ENCODE peak calls at places on chromosome 10, in five cellular contexts. U, I, Z, T and M are unnamed samples. For H4K20me1, the result is how much of the 10 kb centered on the place peaks cover.

GRCh38 chr10:71331736-71332135 is 12.7 kb downstream of the SLC29A3 start:
- DNase-seq in U (no peak), I (no peak), T (no peak), Z (no peak), M (no peak)

GRCh38 chr10:88115968-88116367 is 252.5 kb downstream of the PTEN start:
- DNase-seq in Z (peak), T (no peak), U (no peak), I (no peak), M (no peak)

GRCh38 chr10:71392791-71393781 is 3.6 kb upstream of the CDH23 start:
- DNase-seq in Z (no peak), U (no peak), T (no peak), I (no peak), M (no peak)

GRCh38 chr10:63520463-63521388 is 475 bp upstream of the REEP3 start:
- DNase-seq in Z (peak), I (peak), U (peak), T (no peak), M (peak)

GRCh38 chr10:5526691-5527331 is 2.0 kb downstream of the CALML3 start:
- DNase-seq in U (no peak), Z (no peak), T (no peak), I (no peak), M (no peak)

GRCh38 chr10:123585477-123586445 is 80.4 kb upstream of the GPR26 start:
- DNase-seq in U (no peak), I (no peak), T (no peak), Z (no peak), M (no peak)

GRCh38 chr10:88270061-88270808 is 312.9 kb downstream of the RNLS start:
- DNase-seq in U (no peak), I (no peak), Z (no peak), T (no peak), M (no peak)

GRCh38 chr10:86044029-86044428 is 322.6 kb downstream of the GRID1 start:
- DNase-seq in Z (no peak), T (no peak), U (no peak), I (no peak), M (no peak)

GRCh38 chr10:42769653-42770052 is 12.9 kb upstream of the BMS1 start:
- DNase-seq in I (no peak), T (no peak), Z (no peak), U (peak), M (no peak)

GRCh38 chr10:127997241-127997640 is 90.3 kb downstream of the PTPRE start:
- DNase-seq in Z (no peak), I (no peak), T (no peak), U (no peak), M (no peak)

GRCh38 chr10:97708976-97709745 is 4.4 kb upstream of the MARVELD1 start:
- DNase-seq in I (peak), U (peak), T (peak), Z (no peak), M (peak)

GRCh38 chr10:130099344-130099743 is 11.3 kb downstream of the C10orf143 start:
- DNase-seq in U (no peak), T (no peak), I (no peak), Z (no peak), M (no peak)

GRCh38 chr10:78307576-78307975 is 273.9 kb downstream of the RPS24 start:
- DNase-seq in I (no peak), U (no peak), Z (no peak), T (no peak), M (no peak)

GRCh38 chr10:1933215-1933614 is 195.9 kb upstream of the ADARB2 start:
- DNase-seq in U (no peak), Z (no peak), T (no peak), I (no peak), M (no peak)

GRCh38 chr10:100315603-100316002 is 14.4 kb downstream of the PKD2L1 start:
- DNase-seq in T (no peak), U (no peak), I (no peak), Z (no peak), M (no peak)

GRCh38 chr10:91980319-91980718 is 56.7 kb downstream of the BTAF1 start:
- DNase-seq in T (no peak), Z (no peak), I (no peak), U (no peak), M (peak)

GRCh38 chr10:22317771-22318565 is 1.8 kb downstream of the COMMD3 start:
- DNase-seq in Z (no peak), I (no peak), U (no peak), T (no peak), M (no peak)

GRCh38 chr10:117653170-117653515 is 110.6 kb downstream of the EMX2 start:
- DNase-seq in T (peak), Z (peak), I (no peak), U (no peak), M (peak)

GRCh38 chr10:50216894-50217293 is 34.4 kb downstream of the ASAH2 start:
- DNase-seq in I (no peak), T (peak), Z (peak), U (no peak), M (no peak)

GRCh38 chr10:65571011-65571570 is 1354.7 kb upstream of the LRRTM3 start:
- DNase-seq in I (no peak), U (peak), T (peak), Z (peak), M (peak)

GRCh38 chr10:80596391-80597257 is 58.9 kb downstream of the SH2D4B start:
- DNase-seq in T (peak), I (peak), U (peak), Z (peak), M (peak)

GRCh38 chr10:95421782-95422181 is 131.0 kb upstream of the PDLIM1 start:
- DNase-seq in Z (no peak), I (no peak), T (no peak), U (no peak), M (no peak)

GRCh38 chr10:68562666-68563522 is 2.8 kb downstream of the TET1 start:
- DNase-seq in I (peak), Z (no peak), T (peak), U (peak), M (peak)

GRCh38 chr10:28177944-28178637 is 124.8 kb downstream of the MPP7 start:
- DNase-seq in T (peak), U (no peak), Z (peak), I (peak), M (no peak)

GRCh38 chr10:102347236-102347828 is 48.2 kb upstream of the NFKB2 start:
- DNase-seq in U (peak), I (peak), T (peak), Z (peak), M (peak)

DNA sequence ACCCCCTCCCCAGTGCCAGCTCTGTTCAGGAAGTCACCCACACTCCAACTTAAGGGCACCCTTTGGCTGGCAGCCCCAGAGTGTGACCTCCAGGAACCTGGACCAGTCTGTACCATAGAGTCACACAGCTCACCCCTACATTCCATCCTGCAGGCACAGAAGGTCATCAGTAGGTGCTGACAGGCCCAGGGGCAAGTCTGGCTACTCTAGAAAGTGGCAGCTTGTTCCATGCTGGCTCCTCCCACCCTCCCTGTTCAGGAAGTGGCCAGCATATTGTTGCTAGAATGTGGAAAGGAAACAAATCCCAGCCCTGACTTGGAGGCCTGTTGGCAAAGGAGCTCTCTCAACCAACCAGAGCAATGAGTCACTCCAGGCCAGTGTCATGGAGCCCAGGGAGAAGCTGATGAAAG is 3.2 kb upstream of the NCOA4 start:
- DNase-seq in U (no peak), Z (peak), I (no peak), T (peak), M (peak)
- H3K27ac ChIP-seq in U (peak), Z (peak), I (no peak), T (no peak), M (peak)

DNA sequence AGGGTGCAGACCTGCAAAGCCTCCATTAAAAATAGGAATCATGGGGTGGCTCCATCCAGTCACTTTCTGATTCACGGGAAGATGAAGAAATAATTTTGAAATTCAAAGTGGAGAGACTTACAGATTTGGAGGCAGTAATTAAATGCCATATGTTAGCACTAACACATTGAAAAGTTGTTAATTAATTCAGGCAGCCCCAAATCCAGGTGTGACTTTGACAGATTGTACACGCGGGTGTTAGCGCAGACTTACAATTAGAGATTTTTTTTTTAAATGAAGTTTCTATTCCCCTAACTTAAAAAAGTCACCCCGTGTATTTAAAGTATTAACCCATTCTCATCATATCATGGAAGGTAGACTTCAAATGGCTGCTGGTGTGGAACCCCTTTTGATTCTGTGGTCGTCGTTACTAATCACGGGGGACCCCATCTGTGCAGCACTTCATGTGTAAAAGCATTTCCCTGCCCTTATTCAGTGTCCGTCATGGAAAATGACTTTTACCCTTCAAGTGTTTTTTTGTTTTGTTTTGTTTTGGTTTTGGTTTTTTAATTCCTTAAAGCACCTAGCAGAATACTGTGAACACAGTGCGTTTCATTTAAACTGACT is 235.8 kb downstream of the CELF2 start:
- DNase-seq in U (no peak), I (no peak), T (no peak), Z (no peak), M (no peak)
- H4K20me1 ChIP-seq in U (under half), I (under half), T (under half), Z (under half), M (under half)

GRCh38 chr10:73906524-73907447 is 4.1 kb upstream of the PLAU start:
- DNase-seq in I (no peak), U (no peak), T (peak), Z (peak), M (peak)
- H3K4me2 ChIP-seq in I (no peak), U (peak), T (peak), Z (peak), M (no peak)

DNA sequence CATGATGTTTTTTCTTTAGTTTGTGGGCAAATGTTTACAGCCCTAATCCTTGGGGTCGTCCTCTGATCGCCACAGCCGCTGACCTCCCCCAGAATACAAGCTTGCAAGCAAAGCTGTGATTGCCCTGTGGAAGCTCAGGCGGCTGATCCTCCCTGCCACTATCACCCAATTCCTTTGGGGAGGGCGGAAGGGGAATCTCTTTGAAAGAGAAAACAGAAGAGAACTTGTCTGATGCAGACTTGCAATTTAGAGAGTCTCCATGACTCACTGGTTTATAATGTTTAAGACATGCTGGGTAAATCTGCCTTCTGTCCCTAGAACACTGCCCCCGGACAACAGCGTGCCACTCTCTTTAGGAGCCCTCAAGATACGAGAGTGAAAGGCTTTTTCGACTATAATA is 75.5 kb downstream of the NRP1 start:
- DNase-seq in T (peak), U (no peak), Z (peak), I (no peak), M (peak)
- H3K27ac ChIP-seq in T (peak), U (peak), Z (no peak), I (no peak), M (peak)

GRCh38 chr10:48450811-48451466 is 144.5 kb downstream of the MAPK8 start:
- DNase-seq in Z (no peak), T (no peak), I (no peak), U (no peak), M (peak)

GRCh38 chr10:48453451-48454301 is 147.2 kb downstream of the MAPK8 start:
- DNase-seq in Z (no peak), T (no peak), U (no peak), I (no peak), M (no peak)

GRCh38 chr10:48451969-48452878 is 145.7 kb downstream of the MAPK8 start:
- DNase-seq in T (no peak), Z (no peak), U (no peak), I (no peak), M (no peak)

GRCh38 chr10:48454302-48455054 is 148.0 kb downstream of the MAPK8 start:
- DNase-seq in I (no peak), Z (no peak), U (no peak), T (no peak), M (peak)

GRCh38 chr10:48452879-48453412 is 146.5 kb downstream of the MAPK8 start:
- DNase-seq in T (no peak), I (no peak), Z (no peak), U (no peak), M (no peak)
- H4K20me1 ChIP-seq in T (under half), I (under half), Z (under half), U (under half), M (under half)

GRCh38 chr10:3473271-3473670 is 300.7 kb upstream of the PITRM1 start:
- DNase-seq in I (no peak), Z (no peak), T (no peak), U (no peak), M (no peak)
- H3K4me2 ChIP-seq in I (no peak), Z (no peak), T (no peak), U (no peak), M (no peak)

GRCh38 chr10:132408367-132408781 is 11.4 kb downstream of the PWWP2B start:
- DNase-seq in T (no peak), Z (peak), U (no peak), I (no peak), M (peak)

GRCh38 chr10:132407846-132408278 is 10.9 kb downstream of the PWWP2B start:
- DNase-seq in T (peak), I (peak), Z (peak), U (peak), M (peak)

GRCh38 chr10:132410056-132410778 is 13.2 kb downstream of the PWWP2B start:
- DNase-seq in T (no peak), I (no peak), U (no peak), Z (no peak), M (no peak)

GRCh38 chr10:132409667-132410028 is 12.6 kb downstream of the PWWP2B start:
- DNase-seq in T (no peak), U (no peak), I (no peak), Z (no peak), M (no peak)

GRCh38 chr10:132408823-132409666 is 12.0 kb downstream of the PWWP2B start:
- DNase-seq in T (no peak), U (no peak), Z (no peak), I (no peak), M (no peak)
- H3K27ac ChIP-seq in T (no peak), U (no peak), Z (no peak), I (no peak), M (peak)

GRCh38 chr10:131974034-131974817 is 7.5 kb downstream of the BNIP3 start:
- DNase-seq in U (no peak), I (no peak), Z (no peak), T (no peak), M (no peak)
- H4K20me1 ChIP-seq in U (half or more), I (under half), Z (under half), T (under half), M (half or more)

GRCh38 chr10:51238987-51239386 is 164.7 kb downstream of the PRKG1 start:
- DNase-seq in Z (no peak), U (no peak), T (no peak), I (no peak), M (no peak)
- H3K4me2 ChIP-seq in Z (no peak), U (no peak), T (no peak), I (no peak), M (no peak)